ENCODE peak calls at places on chromosomes 11 and 22, in seven cellular contexts. H is tibial artery; E is PC-3; Z is brain microvascular endothelial cell; F is colonic mucosa; J is CD8-positive, alpha-beta T cell; R is A549. A is an unnamed sample.

GRCh38 chr22:26751217-26751616 is 93.8 kb downstream of the MIAT start:
- DNase-seq in Z (no peak), E (no peak), R (peak), H (no peak), F (no peak), J (no peak), A (no peak)

GRCh38 chr11:43923327-43924111 is 18.9 kb upstream of the C11orf96 start:
- DNase-seq in Z (peak), H (peak), F (no peak), R (no peak), J (no peak), E (peak), A (no peak)

GRCh38 chr11:45395421-45395820 is 109.3 kb upstream of the SYT13 start:
- DNase-seq in Z (no peak), H (no peak), J (no peak), R (no peak), E (no peak), F (no peak), A (no peak)

GRCh38 chr11:9264381-9265210 is 554 bp downstream of the DENND5A start:
- DNase-seq in H (peak), F (peak), Z (peak), J (peak), R (peak), E (peak), A (peak)

GRCh38 chr11:118142809-118143208 is 9.8 kb downstream of the SCN4B start:
- DNase-seq in E (peak), R (no peak), J (no peak), F (no peak), Z (no peak), H (peak), A (peak)

GRCh38 chr11:63569570-63569969 is 6.4 kb upstream of the PLAAT2 start:
- DNase-seq in F (no peak), H (no peak), R (no peak), E (no peak), Z (no peak), J (no peak), A (no peak)

GRCh38 chr11:7671347-7671746 is 2.0 kb downstream of the CYB5R2 start:
- DNase-seq in H (no peak), E (peak), Z (no peak), J (no peak), R (no peak), F (no peak), A (no peak)

GRCh38 chr11:64694821-64695365 is 28.1 kb downstream of the NRXN2 start:
- DNase-seq in J (no peak), H (no peak), E (no peak), F (no peak), R (no peak), Z (no peak), A (no peak)

GRCh38 chr11:121670792-121671275 is 218.1 kb upstream of the SORL1-AS1 start:
- DNase-seq in F (no peak), R (no peak), J (no peak), Z (no peak), E (no peak), H (no peak), A (no peak)

GRCh38 chr11:71581826-71582225 is 849 bp downstream of the KRTAP5-11 start:
- DNase-seq in R (no peak), J (no peak), H (no peak), F (no peak), Z (no peak), E (peak), A (no peak)

GRCh38 chr11:75480890-75481190 is 44.9 kb downstream of the GDPD5 start:
- DNase-seq in H (no peak), F (no peak), J (no peak), E (no peak), R (no peak), Z (no peak), A (no peak)

GRCh38 chr11:75479598-75479986 is 46.1 kb downstream of the GDPD5 start:
- DNase-seq in E (no peak), R (no peak), Z (no peak), F (no peak), H (no peak), J (no peak), A (no peak)

GRCh38 chr11:75478690-75479597 is 45.9 kb upstream of the KLHL35 start:
- DNase-seq in F (no peak), R (no peak), J (no peak), Z (no peak), E (no peak), H (no peak), A (no peak)

GRCh38 chr11:75481602-75482309 is 44.0 kb downstream of the GDPD5 start:
- DNase-seq in F (no peak), H (no peak), Z (no peak), R (no peak), J (no peak), E (no peak), A (peak)

GRCh38 chr11:75480185-75480889 is 45.4 kb downstream of the GDPD5 start:
- DNase-seq in E (no peak), H (no peak), R (no peak), J (no peak), F (no peak), Z (no peak), A (peak)
- H3K27ac ChIP-seq in E (no peak), H (no peak), R (no peak), J (no peak), F (no peak), Z (no peak), A (no peak)

GRCh38 chr11:77031599-77031998 is 2.6 kb upstream of the B3GNT6 start:
- DNase-seq in E (no peak), F (peak), J (no peak), Z (no peak), R (no peak), H (no peak), A (no peak)

GRCh38 chr11:77026743-77027142 is 7.5 kb upstream of the B3GNT6 start:
- DNase-seq in F (no peak), R (no peak), H (no peak), J (no peak), Z (no peak), E (no peak), A (no peak)

GRCh38 chr11:77027275-77027674 is 6.9 kb upstream of the B3GNT6 start:
- DNase-seq in H (no peak), R (no peak), E (peak), F (no peak), Z (no peak), J (no peak), A (no peak)

GRCh38 chr11:77030834-77031414 is 3.3 kb upstream of the B3GNT6 start:
- DNase-seq in Z (no peak), E (no peak), H (no peak), F (peak), R (no peak), J (no peak), A (no peak)

GRCh38 chr11:77029829-77030228 is 4.4 kb upstream of the B3GNT6 start:
- DNase-seq in H (no peak), E (peak), F (peak), R (no peak), Z (no peak), J (no peak), A (no peak)
- H3K27ac ChIP-seq in H (no peak), E (no peak), F (peak), R (no peak), Z (no peak), J (no peak), A (no peak)

GRCh38 chr22:39205344-39206021 is 39.3 kb downstream of the PDGFB start:
- DNase-seq in J (peak), Z (peak), F (no peak), E (peak), H (no peak), R (peak), A (no peak)
- H3K27ac ChIP-seq in J (no peak), Z (no peak), F (no peak), E (peak), H (no peak), R (peak), A (no peak)

GRCh38 chr11:86519064-86519911 is 144.6 kb downstream of the CCDC81 start:
- DNase-seq in J (no peak), H (no peak), F (no peak), Z (peak), E (no peak), R (no peak), A (no peak)
- H3K27ac ChIP-seq in J (no peak), H (peak), F (no peak), Z (peak), E (no peak), R (peak), A (peak)

GRCh38 chr11:1573077-1573846 is 1.2 kb upstream of the DUSP8 start:
- DNase-seq in R (no peak), Z (no peak), H (peak), F (peak), E (no peak), J (peak), A (no peak)

GRCh38 chr11:1576825-1577224 is 4.8 kb upstream of the DUSP8 start:
- DNase-seq in H (no peak), R (no peak), F (no peak), J (no peak), E (no peak), Z (no peak), A (no peak)

GRCh38 chr11:1572200-1573076 is at the start of gene DUSP8:
- DNase-seq in E (peak), Z (peak), J (peak), H (peak), F (peak), R (peak), A (peak)

GRCh38 chr11:1573847-1574255 is 1.8 kb upstream of the DUSP8 start:
- DNase-seq in H (peak), E (peak), R (no peak), Z (no peak), J (no peak), F (no peak), A (peak)

GRCh38 chr11:1574256-1575242 is 2.5 kb upstream of the DUSP8 start:
- DNase-seq in R (peak), J (peak), E (peak), Z (no peak), F (peak), H (peak), A (peak)
- H3K27ac ChIP-seq in R (peak), J (peak), E (no peak), Z (no peak), F (peak), H (peak), A (peak)

DNA sequence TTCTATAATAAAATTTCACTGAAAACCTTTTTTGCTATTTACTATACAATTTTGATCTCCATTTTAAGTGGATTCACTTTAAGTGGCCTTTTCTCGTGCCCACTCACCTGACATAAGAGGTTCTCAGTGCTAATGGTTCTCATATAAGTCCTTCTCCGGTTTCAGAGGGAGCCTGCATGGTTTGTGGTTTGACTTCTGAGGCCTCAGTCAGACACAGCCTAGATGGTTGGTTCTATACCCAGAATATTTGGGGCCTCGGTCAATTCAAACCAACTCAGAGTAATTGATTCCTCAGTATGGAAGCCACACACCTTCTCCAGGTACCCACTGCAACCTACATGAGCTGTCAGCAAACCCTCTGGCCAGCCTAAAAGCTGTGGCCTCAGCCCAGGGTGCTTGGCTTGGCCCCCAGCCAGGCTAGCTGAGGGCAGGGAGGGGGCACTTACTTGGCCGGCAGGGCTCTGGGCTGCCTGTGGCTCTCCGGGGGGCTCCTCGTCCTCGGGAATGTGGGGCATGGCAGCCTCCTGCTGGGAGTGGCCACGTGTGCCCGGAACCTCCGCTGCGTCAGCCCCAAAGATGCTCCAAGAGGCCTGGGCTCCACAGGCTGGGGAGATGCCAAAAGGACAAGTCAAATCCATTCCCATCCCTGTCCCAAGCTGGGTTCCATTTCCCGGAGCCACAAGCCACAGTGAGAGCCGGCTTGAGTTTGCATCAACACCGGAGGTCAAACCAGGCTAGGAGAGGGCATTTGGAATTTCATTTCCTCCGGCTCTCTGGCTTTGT is 41.8 kb downstream of the IRAG1 start:
- DNase-seq in R (no peak), F (no peak), E (no peak), J (no peak), H (peak), Z (no peak), A (no peak)
- H3K27ac ChIP-seq in R (no peak), F (peak), E (no peak), J (no peak), H (peak), Z (no peak), A (peak)

A was measured in left lung.